ENCODE peak calls at places on chromosome 3, in five cellular contexts. L is left ventricle myocardium inferior, V is glomerular endothelial cell, U is brain pericyte, Q is hippocampal formation. X is an unnamed sample.

GRCh38 chr3:50495609-50496423 is 7.6 kb downstream of the CACNA2D2 start:
- DNase-seq in Q (no peak), L (no peak), U (no peak), V (no peak), X (no peak)

GRCh38 chr3:48370330-48370708 is 1.7 kb upstream of the FBXW12 start:
- DNase-seq in Q (no peak), U (no peak), L (no peak), V (no peak), X (no peak)

GRCh38 chr3:177262396-177262795 is 65.1 kb upstream of the TBL1XR1 start:
- DNase-seq in L (no peak), U (peak; percentile 44), Q (no peak), V (no peak), X (no peak)

GRCh38 chr3:12916159-12916558 is 74.8 kb upstream of the RPL32 start:
- DNase-seq in V (no peak), L (no peak), Q (no peak), U (no peak), X (no peak)

GRCh38 chr3:5787863-5788488 is 600.5 kb downstream of the EDEM1 start:
- DNase-seq in L (no peak), U (no peak), V (no peak), Q (peak; percentile 75), X (no peak)

GRCh38 chr3:119122350-119122749 is 23.6 kb upstream of the TEX55 start:
- DNase-seq in Q (no peak), U (no peak), L (no peak), V (no peak), X (no peak)

GRCh38 chr3:59245879-59246501 is 196.2 kb upstream of the CFAP20DC start:
- DNase-seq in V (no peak), L (no peak), Q (no peak), U (no peak), X (no peak)

GRCh38 chr3:109023656-109024254 is 70.1 kb upstream of the GUCA1C start:
- DNase-seq in U (no peak), Q (peak; percentile 59), L (no peak), V (peak; percentile 3), X (no peak)

GRCh38 chr3:64798316-64798715 is 110.5 kb upstream of the ADAMTS9 start:
- DNase-seq in Q (no peak), U (no peak), L (peak; percentile 22), V (no peak), X (no peak)

GRCh38 chr3:187781001-187781400 is 35.7 kb upstream of the BCL6 start:
- DNase-seq in V (no peak), U (no peak), Q (no peak), L (no peak), X (no peak)

GRCh38 chr3:10268116-10268515 is 19.9 kb downstream of the TATDN2 start:
- DNase-seq in U (no peak), L (no peak), V (no peak), Q (no peak), X (no peak)

GRCh38 chr3:11641683-11642407 is 1.9 kb downstream of the VGLL4 start:
- DNase-seq in V (no peak), L (no peak), U (peak; percentile 32), Q (peak; percentile 37), X (no peak)

GRCh38 chr3:10505050-10505790 is at the start of gene ATP2B2:
- DNase-seq in U (no peak), L (no peak), Q (no peak), V (no peak), X (no peak)

GRCh38 chr3:161291191-161291901 is 70.2 kb downstream of the NMD3 start:
- DNase-seq in V (no peak), U (no peak), Q (no peak), L (no peak), X (no peak)

GRCh38 chr3:112002458-112002971 is 3.8 kb downstream of the TAGLN3 start:
- DNase-seq in L (no peak), Q (no peak), V (no peak), U (no peak), X (no peak)

GRCh38 chr3:42077785-42078184 is 13.4 kb upstream of the TRAK1 start:
- DNase-seq in L (peak; percentile 42), U (no peak), Q (no peak), V (no peak), X (no peak)

GRCh38 chr3:134419966-134420321 is 45.7 kb upstream of the AMOTL2 start:
- DNase-seq in Q (no peak), L (no peak), V (no peak), U (no peak), X (no peak)

GRCh38 chr3:161990036-161990435 is 493.4 kb downstream of the OTOL1 start:
- DNase-seq in L (no peak), U (no peak), Q (no peak), V (no peak), X (no peak)

GRCh38 chr3:67937498-67938118 is 283.2 kb upstream of the SUCLG2 start:
- DNase-seq in V (no peak), U (no peak), L (no peak), Q (no peak), X (no peak)

GRCh38 chr3:191688756-191689433 is 227.9 kb downstream of the PYDC2 start:
- DNase-seq in L (no peak), Q (no peak), V (no peak), U (no peak), X (no peak)

GRCh38 chr3:37086918-37087317 is 87.5 kb downstream of the LRRFIP2 start:
- DNase-seq in V (no peak), Q (no peak), L (no peak), U (no peak), X (no peak)

GRCh38 chr3:159250961-159251360 is 449.1 kb downstream of the MFSD1 start:
- DNase-seq in L (no peak), U (no peak), Q (no peak), V (no peak), X (no peak)

GRCh38 chr3:32910954-32911353 is 40.5 kb upstream of the CCR4 start:
- DNase-seq in L (no peak), Q (no peak), V (no peak), U (no peak), X (no peak)

X was measured in Panc1.